ENCODE peak calls at places on chromosomes 2 and 18, in five cellular contexts. T, J, U, D and I are unnamed samples.

GRCh38 chr2:42147641-42148274 is 21.4 kb upstream of the EML4 start:
- DNase-seq in U (no peak), T (no peak), J (peak; percentile 65), D (no peak), I (peak; percentile 84)

GRCh38 chr2:18518116-18519111 is 42.0 kb downstream of the RDH14 start:
- DNase-seq in U (no peak), D (no peak), T (no peak), J (peak; percentile 69), I (no peak)

GRCh38 chr2:30149513-30149912 is 2.7 kb downstream of the YPEL5 start:
- DNase-seq in U (no peak), J (peak; percentile 56), D (peak; percentile 39), T (peak; percentile 32), I (peak; percentile 29)

GRCh38 chr2:8500124-8501054 is 181.5 kb upstream of the ID2 start:
- DNase-seq in J (no peak), D (no peak), T (no peak), U (no peak), I (no peak)

GRCh38 chr18:48777737-48778111 is 173.0 kb downstream of the SMAD7 start:
- DNase-seq in D (no peak), J (peak; percentile 23), U (no peak), T (no peak), I (peak; percentile 23)

GRCh38 chr18:49666045-49666444 is 104.2 kb downstream of the LIPG start:
- DNase-seq in J (peak; percentile 60), U (no peak), T (no peak), D (no peak), I (no peak)

GRCh38 chr2:124985210-124985760 is 960.2 kb downstream of the CNTNAP5 start:
- DNase-seq in D (no peak), U (no peak), T (no peak), J (peak; percentile 36), I (no peak)

GRCh38 chr2:25582079-25582830 is 91.1 kb downstream of the DTNB start:
- DNase-seq in U (no peak), D (peak; percentile 28), T (no peak), J (no peak), I (no peak)

GRCh38 chr18:28399781-28400362 is 222.9 kb upstream of the CDH2 start:
- DNase-seq in T (no peak), J (no peak), D (no peak), U (no peak), I (no peak)

GRCh38 chr18:56651771-56652092 is 573 bp downstream of the WDR7 start:
- DNase-seq in T (no peak), U (no peak), J (no peak), D (no peak), I (no peak)

GRCh38 chr2:157856157-157856455 is 20.0 kb downstream of the ACVR1 start:
- DNase-seq in D (no peak), J (no peak), U (no peak), T (no peak), I (no peak)

GRCh38 chr2:156401863-156402262 is 34.3 kb upstream of the GPD2 start:
- DNase-seq in J (no peak), U (no peak), T (no peak), D (no peak), I (no peak)

GRCh38 chr2:121355488-121355887 is 70.5 kb upstream of the TFCP2L1 start:
- DNase-seq in D (no peak), J (no peak), U (no peak), T (no peak), I (no peak)

GRCh38 chr2:99421469-99421868 is 68.3 kb downstream of the REV1 start:
- DNase-seq in U (no peak), J (peak; percentile 25), D (no peak), T (no peak), I (peak; percentile 55)

GRCh38 chr2:9803023-9803805 is 40.1 kb upstream of the TAF1B start:
- DNase-seq in U (no peak), T (no peak), J (peak; percentile 30), D (no peak), I (no peak)

GRCh38 chr2:18522484-18523146 is 37.8 kb downstream of the RDH14 start:
- DNase-seq in D (no peak), U (no peak), T (no peak), J (peak; percentile 54), I (no peak)

GRCh38 chr2:203122317-203122998 is 107.8 kb downstream of the NBEAL1 start:
- DNase-seq in D (no peak), T (no peak), J (no peak), U (no peak), I (peak; percentile 27)

GRCh38 chr2:178075006-178075326 is 2.4 kb upstream of the PDE11A start:
- DNase-seq in T (no peak), J (no peak), D (no peak), U (no peak), I (no peak)

GRCh38 chr2:162677476-162677875 is 161.1 kb downstream of the KCNH7 start:
- DNase-seq in J (peak; percentile 86), T (no peak), U (no peak), D (no peak), I (no peak)

GRCh38 chr2:147430408-147430807 is 414.4 kb upstream of the ACVR2A start:
- DNase-seq in U (no peak), D (no peak), J (no peak), T (no peak), I (no peak)

GRCh38 chr2:180411631-180412030 is 404.5 kb upstream of the CWC22 start:
- DNase-seq in J (no peak), D (no peak), T (no peak), U (no peak), I (peak; percentile 14)

GRCh38 chr2:191488135-191488534 is 189.8 kb upstream of the NABP1 start:
- DNase-seq in U (no peak), D (no peak), J (peak; percentile 39), T (no peak), I (no peak)

GRCh38 chr2:37560241-37560848 is 111.1 kb downstream of the CDC42EP3 start:
- DNase-seq in J (no peak), D (no peak), U (no peak), T (no peak), I (no peak)

GRCh38 chr2:236021497-236022057 is 146.6 kb downstream of the GBX2 start:
- DNase-seq in T (no peak), D (no peak), U (no peak), J (peak; percentile 5), I (peak; percentile 2)

GRCh38 chr2:218228366-218229092 is 11.5 kb downstream of the ARPC2 start:
- DNase-seq in U (no peak), J (peak; percentile 43), T (no peak), D (no peak), I (peak; percentile 39)